ENCODE peak calls at places on chromosomes 13 and 19, in four cellular contexts. H, D, F and Y are unnamed samples.

GRCh38 chr19:2063824-2064223 is 12.8 kb upstream of the MKNK2 start:
- DNase-seq in H (no peak), D (no peak), F (no peak), Y (no peak)

GRCh38 chr13:28355822-28356371 is 139.0 kb downstream of the FLT1 start:
- DNase-seq in H (peak; percentile 98), D (no peak), F (no peak), Y (no peak)

GRCh38 chr19:46881092-46881491 is 20.3 kb downstream of the ARHGAP35 start:
- DNase-seq in H (no peak), D (no peak), F (no peak), Y (no peak)

GRCh38 chr19:16801599-16801998 is 27.6 kb upstream of the SIN3B start:
- DNase-seq in H (peak; percentile 69), D (no peak), F (peak; percentile 72), Y (no peak)

GRCh38 chr19:28468701-28469459 is 744.1 kb downstream of the UQCRFS1 start:
- DNase-seq in H (no peak), D (peak; percentile 73), F (no peak), Y (no peak)

GRCh38 chr19:54114340-54114826 is 1.1 kb downstream of the TFPT start:
- DNase-seq in H (peak; percentile 58), D (no peak), F (no peak), Y (no peak)

GRCh38 chr19:32580353-32580900 is 563 bp upstream of the PDCD5 start:
- DNase-seq in H (no peak), D (peak; percentile 38), F (no peak), Y (no peak)

GRCh38 chr19:47682939-47683338 is 30.3 kb upstream of the EHD2 start:
- DNase-seq in H (peak; percentile 51), D (no peak), F (no peak), Y (no peak)

GRCh38 chr19:14023404-14024235 is 4.3 kb upstream of the RLN3 start:
- DNase-seq in H (peak; percentile 50), D (peak; percentile 85), F (peak; percentile 70), Y (no peak)